ENCODE peak calls at places on chromosomes 11 and 22, in eight cellular contexts. One of them, this sample, is unnamed. For H3K4me1, the result is how much of the 10 kb centered on the place peaks cover.

GRCh38 chr11:41665633-41666032 is 206.2 kb upstream of the LRRC4C start:
- DNase-seq in breast epithelium: no peak
- DNase-seq in neural progenitor cell: no peak
- DNase-seq in fibroblast of lung: no peak
- DNase-seq in adrenal gland: peak
- DNase-seq in A549: no peak
- DNase-seq in IMR-90: no peak
- DNase-seq in cardiac muscle cell: no peak
- DNase-seq in this sample: no peak

GRCh38 chr11:33674035-33674814 is 26.4 kb downstream of the C11orf91 start:
- DNase-seq in cardiac muscle cell: no peak
- DNase-seq in breast epithelium: no peak
- DNase-seq in adrenal gland: no peak
- DNase-seq in fibroblast of lung: no peak
- DNase-seq in neural progenitor cell: no peak
- DNase-seq in A549: no peak
- DNase-seq in IMR-90: peak
- DNase-seq in this sample: no peak

GRCh38 chr22:18999416-18999815 is 63.3 kb upstream of the PRODH start:
- DNase-seq in A549: no peak
- DNase-seq in fibroblast of lung: no peak
- DNase-seq in cardiac muscle cell: no peak
- DNase-seq in breast epithelium: no peak
- DNase-seq in adrenal gland: peak
- DNase-seq in IMR-90: no peak
- DNase-seq in neural progenitor cell: no peak
- DNase-seq in this sample: no peak

GRCh38 chr11:87740513-87740912 is 434.7 kb downstream of the RAB38 start:
- DNase-seq in breast epithelium: no peak
- DNase-seq in fibroblast of lung: no peak
- DNase-seq in neural progenitor cell: no peak
- DNase-seq in cardiac muscle cell: no peak
- DNase-seq in IMR-90: no peak
- DNase-seq in adrenal gland: no peak
- DNase-seq in A549: no peak
- DNase-seq in this sample: no peak

GRCh38 chr22:33401291-33401690 is 343.1 kb upstream of the SYN3 start:
- DNase-seq in IMR-90: peak
- DNase-seq in A549: no peak
- DNase-seq in adrenal gland: no peak
- DNase-seq in cardiac muscle cell: no peak
- DNase-seq in fibroblast of lung: peak
- DNase-seq in breast epithelium: no peak
- DNase-seq in neural progenitor cell: no peak
- DNase-seq in this sample: no peak

GRCh38 chr11:5364214-5364613 is 12.9 kb downstream of the OR51B6 start:
- DNase-seq in breast epithelium: no peak
- DNase-seq in IMR-90: peak
- DNase-seq in fibroblast of lung: peak
- DNase-seq in adrenal gland: no peak
- DNase-seq in cardiac muscle cell: no peak
- DNase-seq in A549: no peak
- DNase-seq in neural progenitor cell: no peak
- DNase-seq in this sample: no peak

GRCh38 chr22:27796118-27796517 is 5.4 kb downstream of the MN1 start:
- DNase-seq in adrenal gland: no peak
- DNase-seq in neural progenitor cell: no peak
- DNase-seq in breast epithelium: no peak
- DNase-seq in A549: no peak
- DNase-seq in cardiac muscle cell: no peak
- DNase-seq in IMR-90: no peak
- DNase-seq in fibroblast of lung: no peak
- DNase-seq in this sample: no peak

GRCh38 chr11:121958978-121959340 is 157.1 kb downstream of the BLID start:
- DNase-seq in IMR-90: peak
- DNase-seq in neural progenitor cell: no peak
- DNase-seq in A549: no peak
- DNase-seq in cardiac muscle cell: no peak
- DNase-seq in adrenal gland: no peak
- DNase-seq in fibroblast of lung: no peak
- DNase-seq in breast epithelium: no peak
- DNase-seq in this sample: no peak

GRCh38 chr11:33135216-33135615 is 26.1 kb downstream of the CSTF3 start:
- DNase-seq in breast epithelium: no peak
- DNase-seq in fibroblast of lung: peak
- DNase-seq in cardiac muscle cell: peak
- DNase-seq in adrenal gland: no peak
- DNase-seq in IMR-90: peak
- DNase-seq in neural progenitor cell: no peak
- DNase-seq in A549: no peak
- DNase-seq in this sample: no peak

GRCh38 chr11:20621679-20622078 is 22.3 kb downstream of the SLC6A5 start:
- DNase-seq in cardiac muscle cell: no peak
- DNase-seq in neural progenitor cell: no peak
- DNase-seq in fibroblast of lung: no peak
- DNase-seq in adrenal gland: no peak
- DNase-seq in breast epithelium: no peak
- DNase-seq in IMR-90: no peak
- DNase-seq in A549: no peak
- DNase-seq in this sample: no peak

GRCh38 chr11:15148181-15148580 is 33.5 kb downstream of the INSC start:
- DNase-seq in fibroblast of lung: no peak
- DNase-seq in A549: no peak
- DNase-seq in breast epithelium: no peak
- DNase-seq in adrenal gland: no peak
- DNase-seq in IMR-90: peak
- DNase-seq in cardiac muscle cell: no peak
- DNase-seq in neural progenitor cell: no peak
- DNase-seq in this sample: no peak

GRCh38 chr11:61567286-61568061 is 13.4 kb downstream of the SYT7 start:
- DNase-seq in adrenal gland: peak
- DNase-seq in cardiac muscle cell: peak
- DNase-seq in fibroblast of lung: peak
- DNase-seq in neural progenitor cell: peak
- DNase-seq in breast epithelium: peak
- DNase-seq in A549: peak
- DNase-seq in IMR-90: peak
- DNase-seq in this sample: peak

GRCh38 chr11:50030193-50030592 is 2.5 kb upstream of the OR4C45 start:
- DNase-seq in A549: no peak
- DNase-seq in neural progenitor cell: no peak
- DNase-seq in IMR-90: no peak
- DNase-seq in fibroblast of lung: no peak
- DNase-seq in breast epithelium: no peak
- DNase-seq in cardiac muscle cell: no peak
- DNase-seq in adrenal gland: no peak
- DNase-seq in this sample: no peak

GRCh38 chr11:11989774-11990744 is 18.4 kb downstream of the DKK3 start:
- DNase-seq in fibroblast of lung: no peak
- DNase-seq in breast epithelium: no peak
- DNase-seq in cardiac muscle cell: no peak
- DNase-seq in adrenal gland: peak
- DNase-seq in IMR-90: no peak
- DNase-seq in neural progenitor cell: no peak
- DNase-seq in A549: no peak
- DNase-seq in this sample: no peak

GRCh38 chr11:61516675-61517516 is 8.3 kb downstream of the LRRC10B start:
- DNase-seq in cardiac muscle cell: peak
- DNase-seq in IMR-90: no peak
- DNase-seq in adrenal gland: peak
- DNase-seq in neural progenitor cell: peak
- DNase-seq in breast epithelium: no peak
- DNase-seq in A549: peak
- DNase-seq in fibroblast of lung: peak
- DNase-seq in this sample: peak

GRCh38 chr11:20116825-20117224 is 43.5 kb downstream of the DBX1 start:
- DNase-seq in adrenal gland: no peak
- DNase-seq in A549: no peak
- DNase-seq in IMR-90: no peak
- DNase-seq in neural progenitor cell: no peak
- DNase-seq in cardiac muscle cell: no peak
- DNase-seq in breast epithelium: no peak
- DNase-seq in fibroblast of lung: no peak
- DNase-seq in this sample: no peak

GRCh38 chr11:67291481-67292381 is 2.6 kb downstream of the ANKRD13D start:
- DNase-seq in IMR-90: no peak
- DNase-seq in cardiac muscle cell: no peak
- DNase-seq in neural progenitor cell: no peak
- DNase-seq in A549: no peak
- DNase-seq in breast epithelium: no peak
- DNase-seq in adrenal gland: no peak
- DNase-seq in fibroblast of lung: no peak
- DNase-seq in this sample: no peak

GRCh38 chr11:114678125-114679036 is at the start of gene NXPE2:
- DNase-seq in IMR-90: peak
- DNase-seq in cardiac muscle cell: no peak
- DNase-seq in A549: no peak
- DNase-seq in adrenal gland: no peak
- DNase-seq in breast epithelium: no peak
- DNase-seq in neural progenitor cell: no peak
- DNase-seq in fibroblast of lung: no peak
- DNase-seq in this sample: no peak

GRCh38 chr11:32140121-32140520 is 49.2 kb downstream of the RCN1 start:
- DNase-seq in breast epithelium: no peak
- DNase-seq in cardiac muscle cell: no peak
- DNase-seq in fibroblast of lung: no peak
- DNase-seq in IMR-90: no peak
- DNase-seq in neural progenitor cell: no peak
- DNase-seq in adrenal gland: no peak
- DNase-seq in A549: no peak
- DNase-seq in this sample: no peak

GRCh38 chr22:35540600-35541253 is at the start of gene RASD2:
- DNase-seq in breast epithelium: peak
- DNase-seq in cardiac muscle cell: peak
- DNase-seq in neural progenitor cell: peak
- DNase-seq in A549: peak
- DNase-seq in adrenal gland: peak
- DNase-seq in fibroblast of lung: no peak
- DNase-seq in IMR-90: peak
- DNase-seq in this sample: no peak

GRCh38 chr22:40238425-40239344 is 61.0 kb downstream of the TNRC6B start:
- DNase-seq in breast epithelium: peak
- DNase-seq in adrenal gland: peak
- DNase-seq in IMR-90: peak
- DNase-seq in cardiac muscle cell: no peak
- DNase-seq in A549: peak
- DNase-seq in neural progenitor cell: no peak
- DNase-seq in fibroblast of lung: peak
- DNase-seq in this sample: peak

GRCh38 chr11:12853652-12854296 is 155.3 kb upstream of the RASSF10 start:
- DNase-seq in breast epithelium: no peak
- DNase-seq in neural progenitor cell: no peak
- DNase-seq in cardiac muscle cell: peak
- DNase-seq in fibroblast of lung: peak
- DNase-seq in IMR-90: peak
- DNase-seq in adrenal gland: peak
- DNase-seq in A549: no peak
- DNase-seq in this sample: no peak

DNA sequence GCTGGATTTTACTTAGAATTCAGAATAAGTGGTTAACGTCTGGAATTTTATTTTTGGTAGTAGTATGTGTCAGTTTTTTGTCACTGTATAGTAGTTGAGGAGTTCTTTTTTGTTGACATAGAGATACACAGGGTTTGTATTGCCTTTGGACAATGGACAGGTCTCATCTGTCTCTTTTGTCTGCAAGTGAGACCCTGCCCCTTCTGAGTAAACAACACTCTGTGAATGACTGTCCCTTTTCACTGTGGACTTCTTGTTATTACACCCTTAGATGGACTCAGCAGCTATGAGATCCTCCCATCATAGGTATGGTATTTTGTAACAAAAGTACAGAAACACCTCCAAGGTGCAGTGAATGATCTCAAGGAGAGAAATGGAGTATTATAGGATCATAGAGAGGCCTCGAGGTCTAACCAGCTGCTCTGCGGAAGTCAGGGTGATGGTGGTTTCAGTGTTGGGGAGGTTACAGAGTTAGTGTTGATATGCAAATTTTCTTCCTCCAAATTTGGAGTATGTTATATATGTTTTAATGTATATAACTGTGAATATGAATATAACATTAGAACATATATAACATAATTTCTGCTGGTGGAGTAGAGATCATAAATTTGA is 7.8 kb downstream of the PPP6R3 start:
- DNase-seq in adrenal gland: no peak
- DNase-seq in breast epithelium: no peak
- DNase-seq in neural progenitor cell: no peak
- DNase-seq in A549: no peak
- DNase-seq in cardiac muscle cell: no peak
- DNase-seq in IMR-90: no peak
- DNase-seq in fibroblast of lung: no peak
- DNase-seq in this sample: no peak
- H3K4me3 ChIP-seq in adrenal gland: no peak
- H3K4me3 ChIP-seq in breast epithelium: no peak
- H3K4me3 ChIP-seq in neural progenitor cell: no peak
- H3K4me3 ChIP-seq in A549: no peak
- H3K4me3 ChIP-seq in cardiac muscle cell: no peak
- H3K4me3 ChIP-seq in IMR-90: no peak
- H3K4me3 ChIP-seq in fibroblast of lung: no peak
- H3K4me3 ChIP-seq in this sample: no peak

GRCh38 chr11:4095509-4096230 is 1.1 kb downstream of the RRM1 start:
- DNase-seq in fibroblast of lung: peak
- DNase-seq in neural progenitor cell: no peak
- DNase-seq in cardiac muscle cell: no peak
- DNase-seq in adrenal gland: no peak
- DNase-seq in A549: peak
- DNase-seq in IMR-90: peak
- DNase-seq in breast epithelium: no peak
- DNase-seq in this sample: no peak
- TF ChIP-seq CTCF in fibroblast of lung: no peak
- TF ChIP-seq CTCF in neural progenitor cell: no peak
- TF ChIP-seq CTCF in cardiac muscle cell: no peak
- TF ChIP-seq CTCF in adrenal gland: peak
- TF ChIP-seq CTCF in A549: no peak
- TF ChIP-seq CTCF in IMR-90: no peak
- TF ChIP-seq CTCF in breast epithelium: no peak
- TF ChIP-seq CTCF in this sample: no peak

GRCh38 chr11:73388241-73389133 is 12.3 kb downstream of the RELT start:
- DNase-seq in adrenal gland: peak
- DNase-seq in cardiac muscle cell: peak
- DNase-seq in A549: no peak
- DNase-seq in breast epithelium: no peak
- DNase-seq in neural progenitor cell: peak
- DNase-seq in fibroblast of lung: no peak
- DNase-seq in IMR-90: no peak
- DNase-seq in this sample: peak
- H3K4me1 ChIP-seq in adrenal gland: under half
- H3K4me1 ChIP-seq in cardiac muscle cell: under half
- H3K4me1 ChIP-seq in A549: half or more
- H3K4me1 ChIP-seq in breast epithelium: under half
- H3K4me1 ChIP-seq in neural progenitor cell: under half
- H3K4me1 ChIP-seq in fibroblast of lung: under half
- H3K4me1 ChIP-seq in IMR-90: under half
- H3K4me1 ChIP-seq in this sample: half or more

DNA sequence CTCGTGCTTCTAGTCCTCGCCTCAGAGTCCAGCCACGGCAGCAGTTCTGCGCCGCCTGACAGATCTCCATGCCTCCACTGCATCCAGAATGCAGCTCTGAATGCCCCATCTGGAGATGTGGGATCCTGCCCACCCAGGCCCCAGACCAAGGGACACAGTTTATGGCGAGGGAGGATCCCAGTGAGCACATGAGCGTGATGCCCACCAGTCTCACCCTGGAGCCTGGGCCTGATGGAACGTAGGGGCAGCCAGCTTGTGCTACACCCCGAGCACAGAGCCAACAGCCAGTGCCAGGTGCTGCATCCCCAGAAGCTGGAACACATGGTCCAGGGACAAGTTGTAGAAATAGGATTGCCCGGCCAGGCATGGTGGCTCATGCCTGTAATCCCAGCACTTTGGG is 10.4 kb downstream of the IGLL1 start:
- DNase-seq in A549: no peak
- DNase-seq in neural progenitor cell: no peak
- DNase-seq in fibroblast of lung: no peak
- DNase-seq in breast epithelium: no peak
- DNase-seq in cardiac muscle cell: no peak
- DNase-seq in IMR-90: no peak
- DNase-seq in adrenal gland: no peak
- DNase-seq in this sample: no peak
- H3K4me3 ChIP-seq in A549: no peak
- H3K4me3 ChIP-seq in neural progenitor cell: no peak
- H3K4me3 ChIP-seq in fibroblast of lung: no peak
- H3K4me3 ChIP-seq in breast epithelium: no peak
- H3K4me3 ChIP-seq in cardiac muscle cell: no peak
- H3K4me3 ChIP-seq in IMR-90: no peak
- H3K4me3 ChIP-seq in adrenal gland: no peak
- H3K4me3 ChIP-seq in this sample: no peak